ENCODE peak calls at places on chromosomes 16 and 17, in four cellular contexts. Z, H, C and F are unnamed samples.

GRCh38 chr17:29158515-29159275 is 21.5 kb downstream of the MYO18A start:
- DNase-seq in Z (no peak), H (no peak), C (peak), F (no peak)

GRCh38 chr17:32488177-32488542 is 1.4 kb downstream of the CDK5R1 start:
- DNase-seq in Z (no peak), H (no peak), C (no peak), F (no peak)

GRCh38 chr16:13036600-13036999 is 135.2 kb downstream of the SHISA9 start:
- DNase-seq in Z (no peak), H (peak), C (peak), F (peak)

GRCh38 chr16:70529051-70529777 is 5.6 kb downstream of the SF3B3 start:
- DNase-seq in Z (no peak), H (no peak), C (peak), F (no peak)

GRCh38 chr16:3431779-3432219 is 11.5 kb downstream of the ZNF597 start:
- DNase-seq in Z (no peak), H (peak), C (no peak), F (no peak)

GRCh38 chr17:4936436-4936835 is 3.4 kb downstream of the SLC25A11 start:
- DNase-seq in Z (no peak), H (no peak), C (no peak), F (no peak)

GRCh38 chr16:9647981-9648701 is 534.1 kb downstream of the GRIN2A start:
- DNase-seq in Z (no peak), H (peak), C (peak), F (no peak)

GRCh38 chr16:64356267-64356666 is 765.6 kb downstream of the CDH11 start:
- DNase-seq in Z (no peak), H (no peak), C (no peak), F (no peak)

GRCh38 chr17:55279788-55280579 is 15.2 kb downstream of the HLF start:
- DNase-seq in Z (no peak), H (no peak), C (no peak), F (no peak)

GRCh38 chr17:13638855-13639458 is 37.2 kb upstream of the HS3ST3A1 start:
- DNase-seq in Z (no peak), H (no peak), C (no peak), F (no peak)

GRCh38 chr17:43983515-43984411 is 20.7 kb upstream of the NAGS start:
- DNase-seq in Z (no peak), H (peak), C (peak), F (peak)

GRCh38 chr17:59829217-59830006 is 63.3 kb downstream of the TUBD1 start:
- DNase-seq in Z (peak), H (peak), C (peak), F (no peak)

GRCh38 chr17:4110152-4110551 is 32.7 kb downstream of the ZZEF1 start:
- DNase-seq in Z (no peak), H (no peak), C (no peak), F (no peak)

GRCh38 chr17:71398706-71399620 is 721.9 kb upstream of the SOX9 start:
- DNase-seq in Z (no peak), H (no peak), C (no peak), F (no peak)

GRCh38 chr16:75326333-75326732 is 74.9 kb upstream of the BCAR1 start:
- DNase-seq in Z (no peak), H (no peak), C (no peak), F (no peak)

GRCh38 chr16:11049396-11050059 is 105.2 kb downstream of the CLEC16A start:
- DNase-seq in Z (no peak), H (no peak), C (peak), F (no peak)

GRCh38 chr16:71883193-71883848 is 661 bp downstream of the ZNF821 start:
- DNase-seq in Z (no peak), H (peak), C (no peak), F (peak)

GRCh38 chr17:81166033-81166472 is at the start of gene AATK:
- DNase-seq in Z (no peak), H (no peak), C (no peak), F (no peak)

GRCh38 chr16:75288596-75289120 is 37.2 kb upstream of the BCAR1 start:
- DNase-seq in Z (peak), H (no peak), C (no peak), F (no peak)

GRCh38 chr16:4389051-4389955 is 17.7 kb downstream of the VASN start:
- DNase-seq in Z (no peak), H (no peak), C (no peak), F (peak)

GRCh38 chr16:2426941-2427361 is 2.3 kb upstream of the CCNF start:
- DNase-seq in Z (no peak), H (no peak), C (no peak), F (no peak)

GRCh38 chr16:2428787-2429036 is 535 bp upstream of the CCNF start:
- DNase-seq in Z (no peak), H (no peak), C (no peak), F (no peak)

GRCh38 chr16:2429037-2429770 is at the start of gene CCNF:
- DNase-seq in Z (peak), H (peak), C (peak), F (peak)

GRCh38 chr16:2427526-2427925 is 1.7 kb upstream of the CCNF start:
- DNase-seq in Z (no peak), H (no peak), C (no peak), F (no peak)

DNA sequence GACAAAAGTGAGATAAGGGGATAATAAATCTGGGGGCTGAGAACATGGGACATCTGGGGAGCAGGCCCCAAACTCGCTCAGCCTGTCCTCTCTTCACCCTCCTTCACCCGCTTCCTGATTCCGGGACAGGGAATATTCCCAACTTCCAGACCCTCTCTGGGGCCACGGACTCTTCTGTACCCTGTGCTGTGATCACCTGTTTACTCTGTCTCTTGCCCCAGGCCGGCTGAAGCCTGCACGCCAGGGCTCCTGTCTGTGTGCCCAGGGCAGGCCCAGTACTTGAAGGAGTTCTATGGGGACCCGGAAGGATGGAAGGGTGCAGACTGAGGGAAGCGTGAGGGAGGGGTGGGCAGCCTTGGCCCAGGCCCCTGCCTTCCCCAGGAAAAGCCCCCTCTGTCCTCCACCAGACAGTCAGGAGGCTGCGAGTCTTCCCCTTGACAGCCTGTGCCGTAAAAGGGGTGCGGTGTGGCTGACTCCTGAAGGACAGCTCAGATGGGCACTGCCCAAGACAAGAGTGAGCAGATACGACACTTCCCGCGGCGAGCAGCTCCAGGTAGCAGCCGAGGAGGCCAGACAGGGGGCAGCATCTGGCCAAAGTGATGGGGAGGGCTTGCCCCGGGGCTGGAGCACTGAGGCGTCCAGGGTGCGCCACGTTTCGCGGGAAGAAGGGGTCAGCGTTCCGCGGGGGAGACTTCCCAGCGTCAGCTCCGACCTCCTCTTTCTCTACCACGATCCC is 1.0 kb upstream of the CCNF start:
- DNase-seq in Z (no peak), H (peak), C (no peak), F (peak)
- TF ChIP-seq NR2C2 in Z (no peak), H (no peak), C (no peak), F (no peak)

DNA sequence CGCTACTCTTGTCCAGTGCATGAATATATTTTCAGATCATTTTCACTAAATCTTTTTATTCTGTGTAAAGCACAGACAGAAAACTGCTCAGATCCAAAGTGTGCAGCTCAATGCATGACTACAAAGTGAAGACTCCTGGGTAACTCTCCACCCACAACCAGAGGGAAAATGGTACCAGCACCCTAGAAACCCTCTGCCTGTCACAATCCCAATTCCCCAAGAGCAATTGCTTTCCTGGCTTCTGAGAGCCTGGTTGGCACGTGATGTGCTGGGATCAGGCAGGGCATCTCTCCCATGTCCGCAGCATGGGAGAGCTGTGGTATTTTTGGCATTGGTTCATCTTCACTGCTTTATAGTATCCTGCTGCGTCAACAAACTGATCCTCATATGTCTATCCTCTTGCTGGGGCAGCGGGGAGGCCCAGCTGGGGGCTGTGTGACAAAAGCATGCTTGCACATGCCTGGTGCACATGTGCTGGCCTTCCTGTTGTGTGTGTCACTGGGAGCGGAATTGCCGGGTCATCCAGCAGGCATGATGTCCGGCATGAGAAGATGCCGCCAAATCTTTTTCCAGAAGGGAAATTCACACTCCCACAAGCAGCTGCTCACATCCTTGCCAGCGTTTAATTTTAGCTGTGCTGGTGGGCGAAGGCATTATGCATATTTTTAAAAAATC is 278.9 kb upstream of the FOXF1 start:
- DNase-seq in Z (no peak), H (no peak), C (no peak), F (no peak)
- TF ChIP-seq TCF7 in Z (no peak), H (no peak), C (no peak), F (no peak)

GRCh38 chr17:65017375-65017774 is 39.2 kb downstream of the GNA13 start:
- DNase-seq in Z (no peak), H (no peak), C (peak), F (no peak)
- TF ChIP-seq NR2C2 in Z (no peak), H (no peak), C (peak), F (no peak)

GRCh38 chr16:57643902-57644301 is 15.5 kb downstream of the ADGRG1 start:
- DNase-seq in Z (no peak), H (no peak), C (no peak), F (no peak)
- TF ChIP-seq TCF7 in Z (no peak), H (no peak), C (no peak), F (no peak)

GRCh38 chr17:17204041-17204591 is 2.0 kb downstream of the PLD6 start:
- DNase-seq in Z (no peak), H (no peak), C (no peak), F (no peak)
- TF ChIP-seq NR2C2 in Z (no peak), H (no peak), C (no peak), F (no peak)

GRCh38 chr16:17471745-17472075 is 950 bp upstream of the XYLT1 start:
- DNase-seq in Z (no peak), H (no peak), C (no peak), F (no peak)
- TF ChIP-seq TCF7 in Z (no peak), H (no peak), C (no peak), F (no peak)

DNA sequence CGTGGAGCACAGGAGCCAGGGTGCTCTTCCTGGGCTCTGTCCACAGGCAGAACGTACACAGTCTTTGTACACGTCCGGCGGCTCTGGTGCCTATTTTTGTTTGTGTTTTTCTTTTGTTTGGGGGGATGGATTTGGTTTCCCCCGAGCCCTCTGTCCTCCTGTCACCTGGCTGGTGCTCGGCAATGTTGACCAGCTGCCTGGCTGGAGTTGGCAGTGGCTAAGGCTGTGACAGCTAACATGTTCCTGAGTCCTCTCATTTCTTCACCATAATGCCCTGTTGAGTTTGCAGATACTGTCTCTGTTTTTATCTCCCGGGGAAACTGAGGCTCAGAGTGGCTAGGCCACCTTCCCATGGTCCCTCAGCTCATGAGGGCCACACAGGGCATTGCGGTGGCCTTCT is 25.7 kb downstream of the MAPT start:
- DNase-seq in Z (no peak), H (no peak), C (no peak), F (no peak)
- TF ChIP-seq NR2C2 in Z (no peak), H (no peak), C (no peak), F (no peak)

GRCh38 chr17:67528751-67529436 is 151.8 kb downstream of the PITPNC1 start:
- DNase-seq in Z (no peak), H (no peak), C (peak), F (peak)
- TF ChIP-seq TCF7 in Z (no peak), H (no peak), C (peak), F (no peak)

GRCh38 chr17:80106176-80106575 is 4.8 kb downstream of the GAA start:
- DNase-seq in Z (no peak), H (no peak), C (no peak), F (no peak)

GRCh38 chr17:80104321-80104955 is 3.1 kb downstream of the GAA start:
- DNase-seq in Z (no peak), H (no peak), C (no peak), F (no peak)

GRCh38 chr17:80105762-80106161 is 4.4 kb downstream of the GAA start:
- DNase-seq in Z (no peak), H (peak), C (no peak), F (no peak)

GRCh38 chr17:80103686-80104085 is 2.3 kb downstream of the GAA start:
- DNase-seq in Z (no peak), H (no peak), C (no peak), F (no peak)

GRCh38 chr17:80104956-80105375 is 3.6 kb downstream of the GAA start:
- DNase-seq in Z (no peak), H (no peak), C (no peak), F (no peak)
- TF ChIP-seq NR2C2 in Z (no peak), H (no peak), C (no peak), F (no peak)

DNA sequence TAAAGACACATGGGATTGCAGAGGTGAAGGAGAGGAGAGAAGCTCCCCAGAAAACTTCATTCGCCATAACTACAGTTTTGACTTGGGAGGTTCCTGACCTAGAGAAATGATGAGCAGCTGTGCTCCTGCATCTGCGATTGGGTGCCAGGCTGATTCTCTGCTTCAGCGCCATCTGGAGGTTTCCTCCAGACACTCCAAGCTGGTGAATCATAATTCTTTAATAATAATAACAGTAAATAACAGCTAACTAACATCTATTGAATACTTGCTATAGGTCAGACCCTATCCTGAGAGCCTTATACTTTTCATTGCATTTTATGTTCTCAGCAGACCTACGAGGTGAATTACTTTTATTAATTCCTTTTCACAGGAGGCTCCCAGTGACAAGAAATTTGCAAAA is 575.8 kb downstream of the TOX3 start:
- DNase-seq in Z (no peak), H (no peak), C (no peak), F (peak)
- TF ChIP-seq TCF7 in Z (no peak), H (no peak), C (no peak), F (no peak)